ENCODE peak calls at places on chromosomes 2 and 18, in four cellular contexts. A is AG04450, C is heart left ventricle, K is fibroblast of lung. T is an unnamed sample.

GRCh38 chr2:201880620-201881381 is 74.5 kb downstream of the CDK15 start:
- DNase-seq in A (no peak), C (peak), K (peak), T (peak)

GRCh38 chr2:57880967-57881366 is 165.6 kb upstream of the VRK2 start:
- DNase-seq in K (no peak), C (no peak), A (no peak), T (no peak)

GRCh38 chr2:41194235-41194634 is 742.3 kb upstream of the SLC8A1 start:
- DNase-seq in K (peak), A (no peak), C (peak), T (no peak)

GRCh38 chr2:144358979-144359541 is 160.9 kb downstream of the ZEB2 start:
- DNase-seq in C (no peak), K (peak), A (no peak), T (no peak)

GRCh38 chr2:189366349-189366748 is 74.9 kb upstream of the WDR75 start:
- DNase-seq in C (no peak), A (no peak), K (no peak), T (no peak)

GRCh38 chr2:187520121-187520624 is 34.1 kb downstream of the TFPI start:
- DNase-seq in A (no peak), K (no peak), C (no peak), T (no peak)

GRCh38 chr2:178448968-178449661 is 1.9 kb downstream of the PRKRA start:
- DNase-seq in C (no peak), K (no peak), A (no peak), T (no peak)

GRCh38 chr2:157488877-157489276 is 45.0 kb upstream of the CYTIP start:
- DNase-seq in C (no peak), K (no peak), A (no peak), T (no peak)

GRCh38 chr2:108640731-108641130 is 78.6 kb upstream of the RANBP2 start:
- DNase-seq in C (no peak), A (peak), K (peak), T (no peak)

DNA sequence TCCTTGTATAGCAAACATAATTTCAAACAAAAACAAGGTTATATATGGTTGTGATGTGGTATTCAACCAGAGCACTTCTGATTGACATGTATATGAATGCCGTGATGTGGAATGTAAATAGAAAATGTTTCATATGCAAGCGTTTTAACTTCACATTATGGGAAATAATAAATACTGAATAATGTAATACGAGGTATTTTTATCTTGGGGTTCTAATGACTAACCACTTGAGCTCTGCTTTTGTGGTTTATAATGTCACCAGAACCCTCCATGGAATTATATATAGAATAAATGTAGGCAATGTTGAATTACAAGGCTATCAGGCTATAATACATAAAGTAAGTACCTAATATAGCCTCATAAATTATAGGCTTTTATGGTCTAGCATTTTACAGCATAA is 72.4 kb downstream of the ZNF521 start:
- DNase-seq in A (no peak), C (no peak), K (peak), T (no peak)
- H3K4me3 ChIP-seq in A (no peak), C (no peak), K (no peak), T (no peak)

GRCh38 chr2:122451040-122451439 is 695.6 kb downstream of the TSN start:
- DNase-seq in C (no peak), K (peak), A (no peak), T (no peak)
- TF ChIP-seq CTCF in C (no peak), K (peak), A (peak), T (peak)

DNA sequence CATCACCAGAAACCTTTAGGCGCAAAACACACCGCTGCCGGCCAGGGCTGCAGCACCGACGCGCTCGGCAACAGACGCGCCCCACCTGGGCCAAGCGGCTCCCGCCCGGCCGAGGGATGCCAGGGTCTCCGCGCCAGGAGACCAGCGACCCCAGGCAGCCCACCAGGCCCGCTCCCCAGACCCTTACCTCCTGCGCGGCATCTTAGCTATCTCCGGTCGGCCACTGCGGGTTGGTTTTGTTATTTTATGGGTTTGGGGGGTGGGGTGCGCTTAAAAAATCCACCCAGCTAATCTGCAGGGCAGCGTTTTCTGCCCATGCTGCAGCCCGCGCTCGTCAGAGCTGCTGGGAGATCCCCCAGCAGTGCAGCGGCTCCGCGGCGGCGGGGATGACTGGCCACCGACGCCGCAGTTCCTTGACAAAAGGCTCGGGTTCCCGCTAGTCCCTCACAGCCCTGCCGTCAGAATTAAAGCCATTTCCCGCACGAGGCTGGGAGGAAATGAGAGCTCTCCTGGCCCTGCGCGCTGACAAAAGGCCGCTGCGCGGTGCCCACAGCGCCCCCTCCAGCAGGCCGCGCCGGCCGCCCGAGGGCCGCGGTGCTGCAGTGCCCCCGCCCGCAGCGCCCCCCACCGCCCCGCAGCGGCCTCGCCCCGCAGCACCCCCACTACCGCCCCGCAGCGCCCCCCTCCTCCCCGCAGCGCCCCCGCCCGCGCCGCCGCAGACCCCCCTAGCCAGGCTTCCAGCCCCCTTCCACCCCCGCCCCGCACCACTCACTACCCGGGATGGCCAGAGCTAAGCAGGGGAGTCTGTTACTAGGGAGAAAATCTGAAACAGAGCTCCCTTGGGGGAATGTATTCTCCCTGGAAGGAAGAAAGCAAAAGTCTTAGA is at the start of gene ADD2:
- DNase-seq in C (peak), K (peak), A (no peak), T (no peak)
- H3K4me3 ChIP-seq in C (peak), K (peak), A (no peak), T (no peak)

GRCh38 chr18:49861659-49862058 is 48.3 kb upstream of the ACAA2 start:
- DNase-seq in A (no peak), C (no peak), K (peak), T (no peak)
- TF ChIP-seq CTCF in A (peak), C (no peak), K (no peak), T (peak)

T was measured in AG09309.